ENCODE peak calls at places on chromosomes 6 and 20, in ten cellular contexts. L, R, N, S, O, U, B, Q, G and K are unnamed samples.

GRCh38 chr6:158960046-158960445 is 40.0 kb downstream of the RSPH3 start:
- DNase-seq in L (no peak), R (no peak), N (no peak), S (no peak), O (no peak), U (no peak), B (no peak), Q (no peak), G (no peak), K (no peak)

GRCh38 chr20:13458860-13459451 is 179.8 kb downstream of the TASP1 start:
- DNase-seq in L (no peak), R (no peak), N (no peak), S (no peak), O (no peak), U (no peak), B (no peak), Q (no peak), G (no peak), K (no peak)

GRCh38 chr6:87473419-87473903 is 687 bp downstream of the SLC35A1 start:
- DNase-seq in L (no peak), R (no peak), N (no peak), S (peak), O (peak), U (peak), B (no peak), Q (no peak), G (no peak), K (no peak)

GRCh38 chr6:129031051-129031599 is 148.2 kb downstream of the LAMA2 start:
- DNase-seq in L (no peak), R (no peak), N (no peak), S (no peak), O (no peak), U (no peak), B (no peak), Q (no peak), G (no peak), K (no peak)

GRCh38 chr20:21125072-21125848 is 622 bp upstream of the KIZ start:
- DNase-seq in L (no peak), R (no peak), N (no peak), S (no peak), O (no peak), U (peak), B (no peak), Q (no peak), G (no peak), K (no peak)

GRCh38 chr6:105831321-105831720 is 254.8 kb upstream of the PRDM1 start:
- DNase-seq in L (no peak), R (no peak), N (no peak), S (no peak), O (no peak), U (no peak), B (no peak), Q (no peak), G (no peak), K (no peak)

GRCh38 chr6:24980507-24981384 is 45.0 kb upstream of the RIPOR2 start:
- DNase-seq in L (no peak), R (no peak), N (no peak), S (no peak), O (no peak), U (no peak), B (no peak), Q (no peak), G (no peak), K (no peak)

GRCh38 chr6:122853259-122853995 is 64.4 kb downstream of the SMPDL3A start:
- DNase-seq in L (no peak), R (no peak), N (no peak), S (no peak), O (no peak), U (no peak), B (no peak), Q (no peak), G (no peak), K (no peak)

GRCh38 chr20:21513881-21514540 is at the start of gene NKX2-2:
- DNase-seq in L (no peak), R (no peak), N (no peak), S (no peak), O (no peak), U (no peak), B (no peak), Q (no peak), G (no peak), K (no peak)

GRCh38 chr6:1015819-1016218 is 296.1 kb upstream of the FOXQ1 start:
- DNase-seq in L (no peak), R (no peak), N (no peak), S (no peak), O (no peak), U (no peak), B (no peak), Q (no peak), G (no peak), K (peak)

GRCh38 chr6:41344865-41345264 is 9.5 kb downstream of the NCR2 start:
- DNase-seq in L (no peak), R (peak), N (no peak), S (peak), O (no peak), U (no peak), B (no peak), Q (peak), G (no peak), K (no peak)

GRCh38 chr6:169841251-169841650 is 89.8 kb downstream of the ERMARD start:
- DNase-seq in L (peak), R (no peak), N (no peak), S (no peak), O (no peak), U (peak), B (no peak), Q (peak), G (no peak), K (no peak)

GRCh38 chr6:169722362-169723199 is 1.7 kb downstream of the PHF10 start:
- DNase-seq in L (peak), R (no peak), N (no peak), S (peak), O (no peak), U (peak), B (no peak), Q (no peak), G (peak), K (peak)

GRCh38 chr6:67698534-67698933 is 936.5 kb upstream of the ADGRB3 start:
- DNase-seq in L (no peak), R (no peak), N (no peak), S (no peak), O (no peak), U (no peak), B (no peak), Q (no peak), G (no peak), K (no peak)